ENCODE peak calls at places on chromosomes 11 and 22, in five cellular contexts. A, I, S, W and R are unnamed samples.

GRCh38 chr11:68313574-68314202 is 1.3 kb downstream of the LRP5 start:
- DNase-seq in A (peak), I (peak), S (no peak), W (no peak), R (no peak)

GRCh38 chr11:61091373-61092279 is 10.7 kb upstream of the CD5 start:
- DNase-seq in A (peak), I (no peak), S (no peak), W (no peak), R (no peak)

GRCh38 chr11:27524155-27524554 is 17.6 kb upstream of the LIN7C start:
- DNase-seq in A (peak), I (peak), S (no peak), W (no peak), R (no peak)

GRCh38 chr11:96869207-96869606 is 479.4 kb downstream of the JRKL start:
- DNase-seq in A (no peak), I (no peak), S (no peak), W (no peak), R (no peak)

GRCh38 chr11:859394-860131 is 16.9 kb downstream of the TSPAN4 start:
- DNase-seq in A (peak), I (peak), S (no peak), W (no peak), R (no peak)

GRCh38 chr11:17598700-17599459 is 51.8 kb downstream of the OTOG start:
- DNase-seq in A (peak), I (peak), S (peak), W (peak), R (peak)

GRCh38 chr11:28964811-28965210 is 856.6 kb downstream of the METTL15 start:
- DNase-seq in A (no peak), I (no peak), S (no peak), W (no peak), R (no peak)

GRCh38 chr11:67289651-67290479 is 762 bp downstream of the ANKRD13D start:
- DNase-seq in A (no peak), I (peak), S (no peak), W (no peak), R (no peak)

GRCh38 chr11:131690776-131691557 is 320.6 kb downstream of the NTM start:
- DNase-seq in A (no peak), I (no peak), S (no peak), W (no peak), R (no peak)

GRCh38 chr11:43396617-43397016 is 37.9 kb downstream of the TTC17 start:
- DNase-seq in A (no peak), I (no peak), S (no peak), W (no peak), R (no peak)

GRCh38 chr22:33455036-33455435 is 396.9 kb upstream of the SYN3 start:
- DNase-seq in A (no peak), I (no peak), S (no peak), W (no peak), R (no peak)

GRCh38 chr11:111938687-111939160 is 1.6 kb downstream of the DIXDC1 start:
- DNase-seq in A (peak), I (peak), S (no peak), W (no peak), R (no peak)

GRCh38 chr22:41401781-41402648 is 20.3 kb downstream of the TEF start:
- DNase-seq in A (peak), I (peak), S (no peak), W (no peak), R (no peak)

GRCh38 chr11:92457250-92457649 is 232.6 kb downstream of the FAT3 start:
- DNase-seq in A (peak), I (no peak), S (no peak), W (no peak), R (no peak)

GRCh38 chr22:36010913-36011312 is 17.7 kb downstream of the RBFOX2 start:
- DNase-seq in A (peak), I (peak), S (no peak), W (no peak), R (no peak)

GRCh38 chr11:44427432-44427831 is 117.5 kb upstream of the ALX4 start:
- DNase-seq in A (no peak), I (no peak), S (no peak), W (no peak), R (no peak)

GRCh38 chr22:35021166-35021565 is 44.8 kb upstream of the ISX start:
- DNase-seq in A (no peak), I (no peak), S (no peak), W (no peak), R (no peak)

GRCh38 chr11:69705246-69705856 is 1.5 kb upstream of the FGF19 start:
- DNase-seq in A (no peak), I (peak), S (no peak), W (no peak), R (no peak)

GRCh38 chr11:128695539-128696221 is 1.8 kb downstream of the FLI1 start:
- DNase-seq in A (no peak), I (no peak), S (peak), W (no peak), R (no peak)

GRCh38 chr11:70240337-70240736 is 30.2 kb upstream of the PPFIA1 start:
- DNase-seq in A (no peak), I (no peak), S (no peak), W (no peak), R (no peak)

GRCh38 chr11:62601114-62601363 is 626 bp downstream of the MTA2 start:
- DNase-seq in A (no peak), I (no peak), S (peak), W (no peak), R (no peak)

GRCh38 chr11:78762105-78762504 is 187.4 kb upstream of the NARS2 start:
- DNase-seq in A (no peak), I (no peak), S (no peak), W (no peak), R (no peak)

GRCh38 chr11:97743205-97743742 is 1277.5 kb upstream of the CNTN5 start:
- DNase-seq in A (peak), I (no peak), S (no peak), W (no peak), R (no peak)

GRCh38 chr22:46612904-46613605 is 7.1 kb upstream of the GRAMD4 start:
- DNase-seq in A (no peak), I (peak), S (peak), W (no peak), R (no peak)

GRCh38 chr11:35932641-35933571 is 11.0 kb upstream of the LDLRAD3 start:
- DNase-seq in A (peak), I (no peak), S (no peak), W (no peak), R (no peak)

GRCh38 chr22:37827056-37827455 is 3.9 kb downstream of the GALR3 start:
- DNase-seq in A (no peak), I (no peak), S (no peak), W (no peak), R (no peak)